ENCODE peak calls at places on chromosomes 3 and 15, in nine cellular contexts. B is keratinocyte, Y is A549, H is aorta, E is tibial artery, K is H1, W is MM.1S, Z is lung, V is GM23248. A is an unnamed sample.
A peak's percentile ranks its signal among the peaks of the same experiment; 100 is the strongest.

GRCh38 chr3:194089357-194090177 is 46.4 kb upstream of the HES1 start:
- DNase-seq in B (peak; percentile 100), Y (peak; percentile 94), H (peak; percentile 88), E (peak; percentile 33), K (peak; percentile 82), W (no peak), Z (peak; percentile 92), V (peak; percentile 100), A (peak; percentile 49)

GRCh38 chr3:107028626-107029025 is 348.6 kb upstream of the CCDC54 start:
- DNase-seq in B (no peak), Y (no peak), H (no peak), E (no peak), K (no peak), W (no peak), Z (no peak), V (no peak), A (no peak)

GRCh38 chr15:35170216-35170615 is 85.1 kb upstream of the NANOGP8 start:
- DNase-seq in B (no peak), Y (no peak), H (no peak), E (no peak), K (no peak), W (no peak), Z (no peak), V (peak; percentile 42), A (no peak)

GRCh38 chr3:179452166-179452544 is 885 bp upstream of the GNB4 start:
- DNase-seq in B (no peak), Y (no peak), H (no peak), E (no peak), K (no peak), W (no peak), Z (no peak), V (peak; percentile 79), A (no peak)

GRCh38 chr15:25947336-25948080 is 84.4 kb upstream of the ATP10A start:
- DNase-seq in B (no peak), Y (peak; percentile 26), H (no peak), E (no peak), K (no peak), W (no peak), Z (no peak), V (peak; percentile 45), A (peak; percentile 70)

GRCh38 chr3:123327956-123328850 is 120.7 kb downstream of the ADCY5 start:
- DNase-seq in B (no peak), Y (no peak), H (no peak), E (no peak), K (no peak), W (no peak), Z (no peak), V (no peak), A (no peak)

GRCh38 chr3:46665763-46666470 is 27.6 kb downstream of the ALS2CL start:
- DNase-seq in B (no peak), Y (no peak), H (no peak), E (no peak), K (no peak), W (no peak), Z (no peak), V (no peak), A (no peak)

GRCh38 chr3:16864610-16865313 is 20.0 kb upstream of the PLCL2 start:
- DNase-seq in B (no peak), Y (peak; percentile 36), H (no peak), E (no peak), K (no peak), W (no peak), Z (no peak), V (peak; percentile 78), A (no peak)

GRCh38 chr3:69406156-69406555 is 20.3 kb upstream of the FRMD4B start:
- DNase-seq in B (no peak), Y (no peak), H (no peak), E (no peak), K (no peak), W (no peak), Z (no peak), V (peak; percentile 30), A (no peak)

GRCh38 chr3:172106989-172107388 is 67.6 kb downstream of the FNDC3B start:
- DNase-seq in B (no peak), Y (no peak), H (peak; percentile 63), E (no peak), K (no peak), W (peak; percentile 99), Z (peak; percentile 78), V (no peak), A (no peak)

GRCh38 chr3:138848696-138849095 is 14.0 kb upstream of the PIK3CB start:
- DNase-seq in B (no peak), Y (no peak), H (no peak), E (no peak), K (no peak), W (no peak), Z (no peak), V (no peak), A (no peak)

GRCh38 chr3:138846350-138846756 is 11.6 kb upstream of the PIK3CB start:
- DNase-seq in B (no peak), Y (no peak), H (no peak), E (no peak), K (no peak), W (no peak), Z (no peak), V (no peak), A (peak; percentile 43)

GRCh38 chr3:138845771-138846173 is 11.0 kb upstream of the PIK3CB start:
- DNase-seq in B (no peak), Y (no peak), H (no peak), E (no peak), K (no peak), W (no peak), Z (no peak), V (no peak), A (peak; percentile 65)

GRCh38 chr3:138842483-138843188 is 7.9 kb upstream of the PIK3CB start:
- DNase-seq in B (no peak), Y (no peak), H (no peak), E (no peak), K (no peak), W (no peak), Z (no peak), V (no peak), A (no peak)

GRCh38 chr3:138845071-138845685 is 10.4 kb upstream of the PIK3CB start:
- DNase-seq in B (no peak), Y (no peak), H (no peak), E (no peak), K (no peak), W (no peak), Z (no peak), V (no peak), A (peak; percentile 19)
- H3K27ac ChIP-seq in B (no peak overlapping the region), Y (no peak overlapping the region), H (no peak overlapping the region), E (no peak overlapping the region), K (peak overlapping the region; percentile 83), W (no peak overlapping the region), Z (no peak overlapping the region), V (no peak overlapping the region), A (peak overlapping the region; percentile 35)

GRCh38 chr3:67896130-67896529 is 241.7 kb upstream of the SUCLG2 start:
- DNase-seq in B (no peak), Y (no peak), H (no peak), E (no peak), K (no peak), W (no peak), Z (no peak), V (no peak), A (no peak)

GRCh38 chr3:67897686-67898336 is 243.4 kb upstream of the SUCLG2 start:
- DNase-seq in B (no peak), Y (no peak), H (no peak), E (no peak), K (no peak), W (no peak), Z (no peak), V (peak; percentile 0), A (no peak)

GRCh38 chr3:67901681-67902080 is 247.3 kb upstream of the SUCLG2 start:
- DNase-seq in B (no peak), Y (no peak), H (no peak), E (no peak), K (no peak), W (peak; percentile 11), Z (no peak), V (no peak), A (peak; percentile 3)

DNA sequence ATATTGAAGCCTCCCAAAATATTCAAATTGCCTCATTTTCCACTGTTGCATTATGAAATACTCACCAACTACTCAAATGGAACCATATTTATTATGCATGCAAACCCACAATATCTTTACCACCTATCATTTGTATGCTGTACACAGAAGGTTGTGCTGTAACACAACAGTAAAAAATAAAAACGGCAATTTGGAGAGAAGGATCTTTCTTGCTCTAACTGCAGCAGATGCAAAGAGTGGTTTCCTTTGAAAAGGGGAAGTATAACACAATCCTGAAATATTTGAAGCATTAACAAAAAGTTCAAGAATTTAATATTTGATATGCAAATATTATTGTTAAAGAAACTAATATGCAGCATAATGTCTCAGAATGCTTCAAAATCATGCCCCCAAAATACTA is 244.5 kb upstream of the SUCLG2 start:
- DNase-seq in B (no peak), Y (no peak), H (no peak), E (no peak), K (no peak), W (no peak), Z (no peak), V (no peak), A (no peak)
- H3K27ac ChIP-seq in B (no peak overlapping the region), Y (no peak overlapping the region), H (no peak overlapping the region), E (no peak overlapping the region), K (no peak overlapping the region), W (no peak overlapping the region), Z (no peak overlapping the region), V (no peak overlapping the region), A (no peak overlapping the region)

DNA sequence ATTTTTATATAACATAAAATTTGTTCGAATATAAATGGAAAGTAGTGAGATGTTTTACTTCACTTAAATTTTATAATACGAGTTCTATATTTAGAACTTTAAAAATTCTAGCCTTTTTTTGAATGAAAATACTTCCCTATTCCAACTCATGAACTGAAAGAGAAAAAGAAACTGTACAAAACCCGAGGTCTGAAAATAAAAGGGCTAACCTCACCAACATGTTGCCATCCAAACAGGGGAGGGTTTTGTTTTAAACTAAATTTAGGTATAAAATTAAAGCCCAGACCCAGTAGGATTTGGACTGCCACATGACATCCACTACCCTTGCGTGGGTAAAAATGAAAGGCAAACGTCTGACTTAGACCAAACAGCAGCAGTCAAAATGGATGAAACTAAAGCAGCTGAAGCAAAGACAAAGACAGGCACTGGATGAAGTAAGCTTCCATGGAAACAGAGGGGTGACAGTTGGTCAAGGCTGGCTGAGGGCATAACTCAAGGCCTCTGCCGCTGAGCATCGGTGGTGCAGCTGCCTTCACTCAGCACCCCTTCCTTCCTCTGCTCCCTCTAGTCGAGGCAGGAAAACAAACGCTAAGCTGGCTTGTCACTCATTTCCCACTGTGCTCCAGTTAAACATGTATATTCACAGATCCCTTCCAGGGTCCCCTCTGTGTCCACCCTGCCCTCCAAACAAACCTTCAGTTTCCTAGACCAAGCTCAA is 58.1 kb downstream of the TM4SF4 start:
- DNase-seq in B (no peak), Y (no peak), H (no peak), E (no peak), K (no peak), W (peak; percentile 42), Z (no peak), V (no peak), A (no peak)
- H3K27ac ChIP-seq in B (no peak overlapping the region), Y (peak overlapping the region; percentile 82), H (peak overlapping the region; percentile 96), E (peak overlapping the region; percentile 64), K (no peak overlapping the region), W (peak overlapping the region; percentile 55), Z (peak overlapping the region; percentile 21), V (no peak overlapping the region), A (no peak overlapping the region)

DNA sequence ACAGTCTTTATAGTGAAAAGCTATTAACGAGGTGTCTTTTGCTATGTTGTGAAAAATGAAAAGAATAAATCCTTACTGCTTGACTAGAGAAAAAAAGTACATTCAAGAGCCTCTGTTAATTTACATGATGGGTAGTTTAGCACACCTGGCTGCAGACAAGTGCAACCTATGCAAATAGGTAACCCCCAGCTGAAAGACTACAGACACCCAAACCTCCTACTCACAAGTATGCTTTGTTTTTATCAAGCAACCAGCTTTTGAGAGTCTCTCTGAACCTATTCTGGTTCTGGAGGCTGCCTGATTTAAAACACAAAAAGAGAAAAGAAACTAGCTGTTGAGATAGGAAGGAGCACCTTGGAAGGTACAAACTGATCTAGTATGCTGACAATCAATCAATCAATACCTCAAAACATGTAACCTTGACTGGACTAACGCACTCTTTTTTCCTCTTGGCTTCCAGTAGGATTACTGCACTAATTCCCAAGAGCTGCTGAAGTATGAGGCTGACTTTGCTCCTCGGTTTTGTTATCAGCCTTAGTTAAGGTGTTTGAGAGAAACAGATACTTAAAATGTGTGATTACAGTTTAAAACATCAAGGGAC is 63.7 kb downstream of the OSBPL10 start:
- DNase-seq in B (no peak), Y (no peak), H (no peak), E (no peak), K (no peak), W (peak; percentile 61), Z (no peak), V (no peak), A (no peak)
- H3K27ac ChIP-seq in B (peak overlapping the region; percentile 39), Y (no peak overlapping the region), H (no peak overlapping the region), E (peak overlapping the region; percentile 36), K (peak overlapping the region; percentile 65), W (peak overlapping the region; percentile 77), Z (no peak overlapping the region), V (no peak overlapping the region), A (no peak overlapping the region)

A was measured in neural progenitor cell.